ENCODE peak calls at places on chromosomes 6 and 20, in six cellular contexts. O, X, J, Y, B and F are unnamed samples.

GRCh38 chr6:19866900-19867627 is 29.9 kb downstream of the ID4 start:
- DNase-seq in O (no peak), X (no peak), J (no peak), Y (no peak), B (peak; percentile 95), F (no peak)

GRCh38 chr6:123402052-123402451 is 234.7 kb downstream of the TRDN start:
- DNase-seq in O (no peak), X (no peak), J (no peak), Y (no peak), B (no peak), F (no peak)

GRCh38 chr6:45679163-45679562 is 301.4 kb upstream of the SUPT3H start:
- DNase-seq in O (no peak), X (no peak), J (no peak), Y (no peak), B (no peak), F (no peak)

GRCh38 chr6:20644667-20645370 is 110.6 kb downstream of the CDKAL1 start:
- DNase-seq in O (no peak), X (no peak), J (no peak), Y (no peak), B (no peak), F (no peak)

GRCh38 chr6:36809933-36810844 is 29.1 kb downstream of the CPNE5 start:
- DNase-seq in O (no peak), X (no peak), J (no peak), Y (no peak), B (peak; percentile 56), F (peak; percentile 76)

GRCh38 chr6:133806358-133806757 is 82.6 kb upstream of the TCF21 start:
- DNase-seq in O (no peak), X (no peak), J (no peak), Y (no peak), B (no peak), F (no peak)

GRCh38 chr20:58331961-58332551 is 22.5 kb downstream of the RAB22A start:
- DNase-seq in O (no peak), X (no peak), J (no peak), Y (no peak), B (no peak), F (no peak)

GRCh38 chr6:138588805-138589434 is 89.6 kb upstream of the NHSL1 start:
- DNase-seq in O (peak; percentile 45), X (peak; percentile 23), J (peak; percentile 48), Y (peak; percentile 5), B (peak; percentile 86), F (peak; percentile 71)

GRCh38 chr6:17021539-17021889 is 80.3 kb upstream of the STMND1 start:
- DNase-seq in O (peak; percentile 57), X (no peak), J (no peak), Y (no peak), B (no peak), F (no peak)

GRCh38 chr6:167870321-167870720 is 43.6 kb downstream of the AFDN start:
- DNase-seq in O (no peak), X (no peak), J (no peak), Y (no peak), B (no peak), F (no peak)

GRCh38 chr20:18224968-18225568 is 63.3 kb upstream of the ZNF133 start:
- DNase-seq in O (peak; percentile 30), X (no peak), J (peak; percentile 12), Y (no peak), B (peak; percentile 57), F (peak; percentile 63)

GRCh38 chr6:43811101-43812099 is 41.4 kb downstream of the VEGFA start:
- DNase-seq in O (no peak), X (no peak), J (no peak), Y (no peak), B (no peak), F (no peak)

GRCh38 chr20:37394543-37395410 is 48.8 kb downstream of the SRC start:
- DNase-seq in O (no peak), X (peak; percentile 24), J (no peak), Y (no peak), B (no peak), F (peak; percentile 59)